ENCODE peak calls at places on chromosomes 2 and 18, in six cellular contexts. J, E, T, K, U and W are unnamed samples.

GRCh38 chr18:79493211-79493800 is 97.6 kb downstream of the NFATC1 start:
- DNase-seq in T (no peak), J (no peak), K (no peak), E (no peak), U (no peak), W (no peak)

GRCh38 chr18:76528477-76529432 is 33.7 kb upstream of the ZNF516 start:
- DNase-seq in T (peak), J (no peak), E (peak), K (no peak), U (no peak), W (peak)

GRCh38 chr18:46051731-46052461 is 20.2 kb downstream of the PSTPIP2 start:
- DNase-seq in T (peak), J (no peak), E (no peak), U (no peak), K (no peak), W (peak)

GRCh38 chr2:130759906-130760753 is 4.8 kb downstream of the AMER3 start:
- DNase-seq in T (peak), E (no peak), K (no peak), J (peak), U (no peak), W (peak)

GRCh38 chr18:59996370-59996966 is 96.7 kb downstream of the PMAIP1 start:
- DNase-seq in J (peak), K (no peak), E (peak), T (peak), U (no peak), W (peak)

GRCh38 chr2:71619230-71619741 is 165.9 kb downstream of the DYSF start:
- DNase-seq in U (no peak), E (no peak), K (no peak), J (no peak), T (no peak), W (no peak)

GRCh38 chr2:174074831-174075230 is 109.7 kb upstream of the SP3 start:
- DNase-seq in J (no peak), E (no peak), K (no peak), T (no peak), U (no peak), W (no peak)

GRCh38 chr2:166042768-166043390 is 84.9 kb downstream of the SCN1A start:
- DNase-seq in J (no peak), E (no peak), U (no peak), T (no peak), K (no peak), W (peak)

GRCh38 chr2:170454471-170455372 is 260.4 kb upstream of the SP5 start:
- DNase-seq in T (no peak), E (no peak), J (no peak), U (no peak), K (no peak), W (no peak)

GRCh38 chr2:20074001-20074648 is 22.7 kb upstream of the LAPTM4A start:
- DNase-seq in K (no peak), U (no peak), T (peak), J (no peak), E (no peak), W (no peak)

GRCh38 chr2:238970553-238971081 is 122.7 kb downstream of the TWIST2 start:
- DNase-seq in T (peak), E (peak), J (peak), U (no peak), K (no peak), W (peak)

GRCh38 chr2:76378140-76378539 is 667.4 kb upstream of the GCFC2 start:
- DNase-seq in E (no peak), U (no peak), J (no peak), K (no peak), T (no peak), W (no peak)

GRCh38 chr2:57291209-57291608 is 755.4 kb upstream of the VRK2 start:
- DNase-seq in J (no peak), E (no peak), U (no peak), T (no peak), K (no peak), W (no peak)

GRCh38 chr2:714005-714741 is 37.0 kb upstream of the TMEM18 start:
- DNase-seq in J (peak), T (peak), K (no peak), U (no peak), E (peak), W (peak)

GRCh38 chr2:241202268-241202585 is 13.8 kb downstream of the ANO7 start:
- DNase-seq in K (no peak), E (no peak), J (no peak), T (no peak), U (no peak), W (no peak)

GRCh38 chr2:144511222-144511855 is 8.6 kb downstream of the ZEB2 start:
- DNase-seq in E (no peak), J (no peak), U (no peak), T (no peak), K (no peak), W (peak)

GRCh38 chr2:25251461-25252273 is 83.3 kb upstream of the POMC start:
- DNase-seq in J (no peak), E (peak), T (no peak), U (peak), K (peak), W (peak)

GRCh38 chr18:26277374-26277773 is 51.1 kb downstream of the TAF4B start:
- DNase-seq in E (no peak), T (no peak), K (no peak), U (no peak), J (no peak), W (no peak)

GRCh38 chr2:144944506-144945230 is 424.7 kb upstream of the ZEB2 start:
- DNase-seq in K (no peak), U (no peak), E (no peak), T (no peak), J (no peak), W (peak)

GRCh38 chr2:152573168-152573567 is 144.1 kb downstream of the PRPF40A start:
- DNase-seq in K (no peak), U (no peak), T (peak), E (peak), J (peak), W (peak)

GRCh38 chr2:168343586-168343985 is 96.2 kb upstream of the STK39 start:
- DNase-seq in E (no peak), U (no peak), T (peak), J (peak), K (no peak), W (peak)

GRCh38 chr18:68520406-68521075 is 194.4 kb downstream of the TMX3 start:
- DNase-seq in E (no peak), K (no peak), U (no peak), J (peak), T (peak), W (peak)